ENCODE peak calls at places on chromosomes 12 and 14, in four cellular contexts. B, K, Z and C are unnamed samples.

GRCh38 chr14:91149462-91149861 is 35.6 kb downstream of the DGLUCY start:
- DNase-seq in B (peak), K (peak), Z (no peak), C (no peak)

GRCh38 chr14:104794099-104794498 is 1.4 kb downstream of the AKT1 start:
- DNase-seq in B (peak), K (peak), Z (peak), C (peak)

GRCh38 chr12:131101703-131102492 is 148.2 kb downstream of the ADGRD1 start:
- DNase-seq in B (no peak), K (no peak), Z (no peak), C (no peak)

GRCh38 chr12:57367121-57367520 is 63.7 kb downstream of the R3HDM2 start:
- DNase-seq in B (peak), K (no peak), Z (no peak), C (no peak)

GRCh38 chr12:1566449-1567135 is 27.8 kb downstream of the FBXL14 start:
- DNase-seq in B (no peak), K (peak), Z (no peak), C (no peak)

GRCh38 chr12:105803292-105803691 is 335.5 kb downstream of the NUAK1 start:
- DNase-seq in B (no peak), K (no peak), Z (no peak), C (no peak)

GRCh38 chr14:22464422-22465142 is 124.4 kb downstream of the DAD1 start:
- DNase-seq in B (no peak), K (no peak), Z (no peak), C (no peak)

GRCh38 chr12:101570022-101570421 is 24.7 kb upstream of the MYBPC1 start:
- DNase-seq in B (peak), K (peak), Z (no peak), C (peak)

GRCh38 chr14:38261620-38262019 is 5.7 kb upstream of the CLEC14A start:
- DNase-seq in B (no peak), K (no peak), Z (no peak), C (no peak)

GRCh38 chr12:111444314-111444705 is 38.6 kb downstream of the SH2B3 start:
- DNase-seq in B (no peak), K (no peak), Z (no peak), C (no peak)

GRCh38 chr12:2212971-2213869 is 160.4 kb downstream of the CACNA1C start:
- DNase-seq in B (no peak), K (no peak), Z (no peak), C (peak)

GRCh38 chr14:24389266-24389855 is 9.4 kb upstream of the NYNRIN start:
- DNase-seq in B (peak), K (peak), Z (no peak), C (peak)

GRCh38 chr14:99252443-99252939 is 19.5 kb downstream of the BCL11B start:
- DNase-seq in B (no peak), K (no peak), Z (no peak), C (no peak)

GRCh38 chr12:6329693-6330045 is 12.2 kb downstream of the TNFRSF1A start:
- DNase-seq in B (no peak), K (no peak), Z (no peak), C (no peak)

GRCh38 chr14:37681486-37681885 is 86.1 kb downstream of the TTC6 start:
- DNase-seq in B (no peak), K (no peak), Z (no peak), C (no peak)

GRCh38 chr12:40300490-40300889 is 75.7 kb downstream of the LRRK2 start:
- DNase-seq in B (peak), K (no peak), Z (no peak), C (no peak)

GRCh38 chr12:104604070-104604994 is 147.6 kb downstream of the CHST11 start:
- DNase-seq in B (peak), K (peak), Z (peak), C (peak)

GRCh38 chr12:108938247-108938924 is 58.5 kb downstream of the DAO start:
- DNase-seq in B (no peak), K (no peak), Z (no peak), C (no peak)

GRCh38 chr12:67943295-67943892 is 45.9 kb upstream of the IFNG-AS1 start:
- DNase-seq in B (peak), K (peak), Z (no peak), C (peak)

GRCh38 chr12:124904306-124905098 is 9.9 kb downstream of the UBC start:
- DNase-seq in B (peak), K (peak), Z (no peak), C (peak)

GRCh38 chr12:96743606-96744005 is 163.5 kb upstream of the NEDD1 start:
- DNase-seq in B (peak), K (no peak), Z (no peak), C (no peak)

GRCh38 chr12:93777249-93777648 is 100.1 kb downstream of the CRADD start:
- DNase-seq in B (peak), K (no peak), Z (no peak), C (no peak)

GRCh38 chr14:27366596-27366995 is 768.8 kb upstream of the NOVA1 start:
- DNase-seq in B (no peak), K (no peak), Z (no peak), C (no peak)

GRCh38 chr14:106586098-106586704 is 1059.8 kb downstream of the TMEM121 start:
- DNase-seq in B (no peak), K (no peak), Z (no peak), C (no peak)

GRCh38 chr12:11071414-11071813 is 9.3 kb upstream of the TAS2R46 start:
- DNase-seq in B (no peak), K (no peak), Z (peak), C (peak)

GRCh38 chr14:105487449-105487985 is 831 bp downstream of the CRIP1 start:
- DNase-seq in B (no peak), K (no peak), Z (no peak), C (no peak)

GRCh38 chr12:22670762-22671161 is 45.8 kb downstream of the ETNK1 start:
- DNase-seq in B (peak), K (no peak), Z (no peak), C (no peak)

GRCh38 chr12:124508323-124509096 is 58.9 kb downstream of the NCOR2 start:
- DNase-seq in B (peak), K (no peak), Z (no peak), C (no peak)

GRCh38 chr14:75439989-75440388 is 12.2 kb downstream of the JDP2 start:
- DNase-seq in B (no peak), K (no peak), Z (no peak), C (no peak)

GRCh38 chr12:53098354-53098981 is 1.0 kb downstream of the IGFBP6 start:
- DNase-seq in B (peak), K (no peak), Z (no peak), C (peak)

GRCh38 chr12:77237896-77238295 is 172.5 kb upstream of the E2F7 start:
- DNase-seq in B (no peak), K (no peak), Z (no peak), C (no peak)

GRCh38 chr12:102910137-102910536 is 6.9 kb downstream of the PAH start:
- DNase-seq in B (no peak), K (no peak), Z (no peak), C (no peak)

GRCh38 chr12:102911320-102911719 is 5.7 kb downstream of the PAH start:
- DNase-seq in B (no peak), K (no peak), Z (no peak), C (no peak)

GRCh38 chr12:102913453-102914226 is 3.4 kb downstream of the PAH start:
- DNase-seq in B (no peak), K (no peak), Z (no peak), C (no peak)

GRCh38 chr12:102912258-102912657 is 4.8 kb downstream of the PAH start:
- DNase-seq in B (no peak), K (no peak), Z (no peak), C (no peak)

DNA sequence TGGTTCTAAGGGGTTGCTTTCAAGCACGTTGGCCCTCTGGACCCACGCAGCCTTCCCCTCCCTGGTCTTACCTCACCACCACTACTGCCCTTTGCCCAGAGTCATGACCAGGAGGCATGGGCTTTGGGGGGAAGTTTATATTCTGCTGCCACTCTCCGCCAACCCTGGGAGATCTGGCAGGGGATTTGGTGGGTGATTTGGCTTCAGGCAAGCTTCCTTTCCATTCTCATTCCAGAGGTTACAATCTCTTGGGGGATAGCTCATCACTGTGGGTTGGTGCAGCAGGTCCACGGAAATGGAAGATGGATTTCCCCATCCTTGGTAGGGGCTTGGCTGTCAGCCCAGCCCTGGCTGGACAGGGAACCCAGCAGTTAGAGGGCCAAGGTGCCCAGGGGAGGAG is 6.3 kb downstream of the PAH start:
- DNase-seq in B (no peak), K (no peak), Z (no peak), C (no peak)
- H3K18ac ChIP-seq in B (no peak), K (no peak), Z (no peak), C (no peak)

GRCh38 chr14:68728342-68729106 is 64.3 kb downstream of the ZFP36L1 start:
- DNase-seq in B (no peak), K (no peak), Z (no peak), C (no peak)

GRCh38 chr14:68727315-68728078 is 65.4 kb downstream of the ZFP36L1 start:
- DNase-seq in B (no peak), K (no peak), Z (no peak), C (no peak)

GRCh38 chr14:68730811-68731425 is 61.9 kb downstream of the ZFP36L1 start:
- DNase-seq in B (no peak), K (no peak), Z (no peak), C (peak)

GRCh38 chr14:68730367-68730766 is 62.5 kb downstream of the ZFP36L1 start:
- DNase-seq in B (no peak), K (no peak), Z (no peak), C (no peak)

GRCh38 chr14:68729556-68729955 is 63.3 kb downstream of the ZFP36L1 start:
- DNase-seq in B (no peak), K (peak), Z (no peak), C (no peak)
- H3K18ac ChIP-seq in B (no peak), K (no peak), Z (no peak), C (no peak)

DNA sequence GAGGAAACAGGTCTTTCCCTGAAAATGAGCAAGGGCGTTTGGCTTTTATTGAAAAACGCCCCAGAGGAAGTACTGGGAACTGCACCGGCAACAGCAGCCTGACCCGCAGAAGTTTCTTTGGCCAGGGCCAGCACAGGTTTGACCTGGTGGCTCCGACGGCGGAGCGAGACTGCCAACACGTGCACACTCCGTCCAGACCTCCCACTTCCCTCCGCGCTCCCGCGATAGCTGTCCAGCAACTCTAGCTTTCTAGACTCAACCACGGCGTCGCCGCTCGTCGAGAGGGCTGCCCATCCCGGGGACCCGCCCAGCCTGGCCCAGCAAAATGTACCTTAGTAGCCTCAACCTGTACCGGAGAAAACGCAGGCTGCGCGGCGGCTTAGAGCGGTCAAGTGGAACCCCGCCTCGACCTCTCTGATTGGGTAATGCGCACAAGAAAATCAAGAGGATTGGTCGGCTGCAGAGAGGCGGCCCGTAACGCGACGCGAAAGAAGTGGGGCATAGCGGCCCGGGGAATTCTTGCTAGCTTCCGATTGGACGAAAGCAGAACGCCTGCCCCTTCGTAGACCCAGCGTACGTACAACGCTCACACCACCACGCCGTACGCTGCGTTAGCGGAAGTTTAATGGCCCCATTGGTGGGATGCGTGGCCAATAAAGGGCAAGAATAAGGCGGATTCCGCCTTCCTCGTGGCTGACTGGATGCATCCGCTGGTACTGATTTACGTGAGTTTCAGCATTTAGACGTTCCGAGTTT is at the start of gene WDR89:
- DNase-seq in B (peak), K (peak), Z (peak), C (peak)
- H3K18ac ChIP-seq in B (peak), K (peak), Z (peak), C (peak)

GRCh38 chr12:204261-204678 is 9.7 kb downstream of the SLC6A12 start:
- DNase-seq in B (no peak), K (no peak), Z (no peak), C (no peak)

GRCh38 chr12:202081-202731 is 11.8 kb downstream of the SLC6A12 start:
- DNase-seq in B (no peak), K (no peak), Z (no peak), C (peak)

GRCh38 chr12:205026-205425 is 8.9 kb downstream of the SLC6A12 start:
- DNase-seq in B (no peak), K (no peak), Z (no peak), C (no peak)

GRCh38 chr12:203074-203461 is 10.9 kb downstream of the SLC6A12 start:
- DNase-seq in B (no peak), K (no peak), Z (no peak), C (no peak)

DNA sequence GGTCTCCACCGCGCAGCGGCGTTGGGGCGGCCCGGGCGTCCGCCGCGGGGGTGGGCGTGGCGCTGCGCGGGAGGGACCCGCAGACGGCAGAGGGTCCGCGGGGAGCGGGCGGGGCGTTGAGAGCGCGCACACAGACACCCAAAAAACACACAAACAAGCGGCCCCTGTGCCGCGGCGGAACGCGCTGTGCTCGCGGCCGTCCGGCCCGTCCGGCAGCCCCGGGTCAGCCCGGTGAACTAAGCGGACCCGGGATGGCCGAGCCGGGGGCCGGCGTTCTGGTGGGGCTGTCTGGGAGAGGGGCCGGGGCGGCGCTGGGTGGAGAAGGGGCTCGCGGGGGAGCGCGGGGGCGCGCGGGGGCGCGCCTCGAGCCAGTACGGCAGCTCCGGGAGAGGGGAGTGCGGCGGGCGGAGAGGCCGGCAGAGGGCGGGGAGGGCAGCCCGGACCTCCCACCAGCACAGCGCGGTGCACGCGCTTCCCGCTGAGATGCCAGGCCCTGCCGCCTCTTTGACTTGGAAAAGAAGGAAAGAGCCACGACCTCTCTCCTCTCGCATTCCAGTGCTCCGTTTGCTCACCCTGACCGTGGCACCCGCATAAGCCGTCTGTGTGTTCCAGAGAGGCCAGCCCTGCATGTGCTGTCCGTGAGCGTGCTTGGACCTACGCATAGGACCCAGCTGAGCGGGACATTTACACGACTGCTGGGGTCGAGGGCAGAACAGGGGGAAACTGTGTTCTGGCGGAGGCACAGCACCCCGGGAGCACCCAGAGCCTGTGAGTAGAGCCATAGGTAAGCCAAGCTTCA is 10.3 kb downstream of the SLC6A12 start:
- DNase-seq in B (no peak), K (peak), Z (no peak), C (no peak)
- H3K18ac ChIP-seq in B (no peak), K (no peak), Z (peak), C (no peak)